ENCODE peak calls at places on chromosomes 12 and 14, in six cellular contexts. One of them, this sample, is unnamed.

GRCh38 chr14:76309572-76310551 is 66.1 kb upstream of the ESRRB start:
- DNase-seq in ascending aorta: no peak
- DNase-seq in PC-3: no peak
- DNase-seq in Peyer's patch: no peak
- DNase-seq in heart left ventricle: peak; percentile 81
- DNase-seq in upper lobe of left lung: peak; percentile 37
- DNase-seq in this sample: no peak

GRCh38 chr12:124550123-124551089 is 17.0 kb downstream of the NCOR2 start:
- DNase-seq in ascending aorta: no peak
- DNase-seq in PC-3: peak; percentile 27
- DNase-seq in Peyer's patch: no peak
- DNase-seq in heart left ventricle: no peak
- DNase-seq in upper lobe of left lung: no peak
- DNase-seq in this sample: no peak

GRCh38 chr12:128810182-128811127 is 13.3 kb downstream of the SLC15A4 start:
- DNase-seq in ascending aorta: peak; percentile 55
- DNase-seq in PC-3: no peak
- DNase-seq in Peyer's patch: peak; percentile 76
- DNase-seq in heart left ventricle: peak; percentile 85
- DNase-seq in upper lobe of left lung: no peak
- DNase-seq in this sample: no peak

GRCh38 chr12:8594072-8594471 is 18.6 kb downstream of the AICDA start:
- DNase-seq in ascending aorta: no peak
- DNase-seq in PC-3: no peak
- DNase-seq in Peyer's patch: no peak
- DNase-seq in heart left ventricle: no peak
- DNase-seq in upper lobe of left lung: no peak
- DNase-seq in this sample: no peak

GRCh38 chr12:102891756-102892155 is 25.3 kb downstream of the PAH start:
- DNase-seq in ascending aorta: no peak
- DNase-seq in PC-3: no peak
- DNase-seq in Peyer's patch: no peak
- DNase-seq in heart left ventricle: no peak
- DNase-seq in upper lobe of left lung: no peak
- DNase-seq in this sample: no peak

GRCh38 chr12:15726029-15726756 is 63.0 kb downstream of the EPS8 start:
- DNase-seq in ascending aorta: no peak
- DNase-seq in PC-3: no peak
- DNase-seq in Peyer's patch: no peak
- DNase-seq in heart left ventricle: no peak
- DNase-seq in upper lobe of left lung: no peak
- DNase-seq in this sample: no peak

GRCh38 chr12:49414364-49414763 is 47.1 kb downstream of the SPATS2 start:
- DNase-seq in ascending aorta: no peak
- DNase-seq in PC-3: no peak
- DNase-seq in Peyer's patch: no peak
- DNase-seq in heart left ventricle: no peak
- DNase-seq in upper lobe of left lung: no peak
- DNase-seq in this sample: no peak

GRCh38 chr14:73750161-73750901 is 36.1 kb upstream of the PNMA1 start:
- DNase-seq in ascending aorta: no peak
- DNase-seq in PC-3: peak; percentile 29
- DNase-seq in Peyer's patch: no peak
- DNase-seq in heart left ventricle: no peak
- DNase-seq in upper lobe of left lung: no peak
- DNase-seq in this sample: no peak

GRCh38 chr12:93704625-93705024 is 27.4 kb downstream of the CRADD start:
- DNase-seq in ascending aorta: no peak
- DNase-seq in PC-3: no peak
- DNase-seq in Peyer's patch: no peak
- DNase-seq in heart left ventricle: no peak
- DNase-seq in upper lobe of left lung: no peak
- DNase-seq in this sample: no peak
- H3K4me3 ChIP-seq in ascending aorta: no peak overlapping the region
- H3K4me3 ChIP-seq in PC-3: no peak overlapping the region
- H3K4me3 ChIP-seq in Peyer's patch: no peak overlapping the region
- H3K4me3 ChIP-seq in heart left ventricle: no peak overlapping the region
- H3K4me3 ChIP-seq in upper lobe of left lung: no peak overlapping the region
- H3K4me3 ChIP-seq in this sample: no peak overlapping the region

DNA sequence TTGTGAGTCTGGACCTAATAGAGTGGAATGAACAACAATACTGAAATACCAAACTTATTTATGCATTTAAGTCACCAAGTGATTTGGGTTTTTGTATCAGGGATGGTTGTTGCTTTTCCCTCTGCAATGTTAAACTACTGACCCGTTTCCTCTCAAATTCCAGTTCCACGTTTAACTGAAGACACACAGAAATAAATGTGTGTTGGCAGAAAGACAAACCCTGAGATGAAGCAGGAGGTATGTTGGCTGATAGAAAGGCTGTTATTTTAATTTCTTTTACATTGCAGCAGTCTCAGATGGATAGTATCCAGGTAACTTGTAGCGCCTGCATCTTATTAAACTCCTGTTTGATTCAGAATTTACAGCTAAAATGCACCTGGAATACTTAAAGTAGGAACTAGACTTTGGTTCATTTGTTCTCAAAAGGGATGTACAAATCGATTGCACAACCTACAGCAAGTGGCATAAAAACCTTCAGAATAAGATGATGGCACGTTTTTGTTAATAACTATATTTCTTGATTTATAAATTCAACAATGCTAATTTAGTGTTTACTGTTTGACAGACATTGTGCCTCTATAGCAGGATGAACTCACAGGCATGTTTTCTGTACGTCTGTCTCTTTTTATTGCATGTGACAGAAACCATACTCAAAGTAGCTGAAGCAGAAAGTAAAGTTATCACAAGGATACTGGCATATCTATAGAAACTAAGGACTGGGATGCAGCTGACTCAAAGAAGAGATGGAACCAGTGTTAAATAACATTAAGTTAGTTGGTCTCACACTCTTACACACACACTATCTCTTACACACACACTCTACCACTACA is 405.7 kb downstream of the ZFP36L1 start:
- DNase-seq in ascending aorta: no peak
- DNase-seq in PC-3: no peak
- DNase-seq in Peyer's patch: no peak
- DNase-seq in heart left ventricle: no peak
- DNase-seq in upper lobe of left lung: no peak
- DNase-seq in this sample: no peak
- H3K27ac ChIP-seq in ascending aorta: no peak overlapping the region
- H3K27ac ChIP-seq in PC-3: no peak overlapping the region
- H3K27ac ChIP-seq in Peyer's patch: no peak overlapping the region
- H3K27ac ChIP-seq in heart left ventricle: peak overlapping the region; percentile 48
- H3K27ac ChIP-seq in upper lobe of left lung: no peak overlapping the region
- H3K27ac ChIP-seq in this sample: no peak overlapping the region

GRCh38 chr12:132936163-132936562 is 19.9 kb downstream of the ZNF605 start:
- DNase-seq in ascending aorta: no peak
- DNase-seq in PC-3: no peak
- DNase-seq in Peyer's patch: no peak
- DNase-seq in heart left ventricle: no peak
- DNase-seq in upper lobe of left lung: no peak
- DNase-seq in this sample: no peak
- H3K9me3 ChIP-seq in ascending aorta: peaks cover 87% of the 10 kb centered on the region
- H3K9me3 ChIP-seq in PC-3: peaks cover 35% of the 10 kb centered on the region
- H3K9me3 ChIP-seq in Peyer's patch: no peaks in the 10 kb centered on the region
- H3K9me3 ChIP-seq in heart left ventricle: no peaks in the 10 kb centered on the region
- H3K9me3 ChIP-seq in upper lobe of left lung: peaks cover 80% of the 10 kb centered on the region
- H3K9me3 ChIP-seq in this sample: peaks cover 31% of the 10 kb centered on the region

GRCh38 chr12:6333029-6333428 is 8.8 kb downstream of the TNFRSF1A start:
- DNase-seq in ascending aorta: no peak
- DNase-seq in PC-3: no peak
- DNase-seq in Peyer's patch: no peak
- DNase-seq in heart left ventricle: no peak
- DNase-seq in upper lobe of left lung: no peak
- DNase-seq in this sample: no peak

GRCh38 chr12:6334940-6335450 is 6.9 kb downstream of the TNFRSF1A start:
- DNase-seq in ascending aorta: no peak
- DNase-seq in PC-3: no peak
- DNase-seq in Peyer's patch: no peak
- DNase-seq in heart left ventricle: peak; percentile 56
- DNase-seq in upper lobe of left lung: no peak
- DNase-seq in this sample: no peak

GRCh38 chr12:6335451-6336078 is 6.3 kb downstream of the TNFRSF1A start:
- DNase-seq in ascending aorta: peak; percentile 65
- DNase-seq in PC-3: peak; percentile 75
- DNase-seq in Peyer's patch: peak; percentile 93
- DNase-seq in heart left ventricle: peak; percentile 91
- DNase-seq in upper lobe of left lung: peak; percentile 80
- DNase-seq in this sample: peak; percentile 78

GRCh38 chr12:6333566-6333965 is 8.3 kb downstream of the TNFRSF1A start:
- DNase-seq in ascending aorta: no peak
- DNase-seq in PC-3: no peak
- DNase-seq in Peyer's patch: no peak
- DNase-seq in heart left ventricle: no peak
- DNase-seq in upper lobe of left lung: no peak
- DNase-seq in this sample: no peak

GRCh38 chr12:6334359-6334758 is 7.5 kb downstream of the TNFRSF1A start:
- DNase-seq in ascending aorta: no peak
- DNase-seq in PC-3: no peak
- DNase-seq in Peyer's patch: no peak
- DNase-seq in heart left ventricle: no peak
- DNase-seq in upper lobe of left lung: no peak
- DNase-seq in this sample: no peak
- H3K4me3 ChIP-seq in ascending aorta: peak overlapping the region; percentile 90
- H3K4me3 ChIP-seq in PC-3: no peak overlapping the region
- H3K4me3 ChIP-seq in Peyer's patch: no peak overlapping the region
- H3K4me3 ChIP-seq in heart left ventricle: no peak overlapping the region
- H3K4me3 ChIP-seq in upper lobe of left lung: no peak overlapping the region
- H3K4me3 ChIP-seq in this sample: no peak overlapping the region